ENCODE peak calls at places on chromosome 12, in seven cellular contexts. I is nephron progenitor cell; J is foreskin fibroblast; O is NCI-H1694; R is stimulated activated CD8-positive, alpha-beta memory T cell treated with anti-CD3 and anti-CD28 coated beads, Interleukin-12 subunit alpha, Interleukin-12 subunit beta, amount 100 ng/mL, for 1 hour; C is stimulated activated CD4-positive, alpha-beta T cell treated with anti-CD3 and anti-CD28 coated beads, Interleukin-12 subunit alpha, Interleukin-12 subunit beta, amount 100 ng/mL, for 4 hours; V is neural crest cell. A is an unnamed sample.

GRCh38 chr12:74488134-74488533 is 49.5 kb upstream of the ATXN7L3B start:
- DNase-seq in I (no peak), J (no peak), V (no peak), C (no peak), R (no peak), O (no peak), A (no peak)

GRCh38 chr12:103840881-103841689 is at the start of gene NT5DC3:
- DNase-seq in O (no peak), J (peak; percentile 86), R (peak; percentile 67), C (peak; percentile 80), I (peak; percentile 88), V (peak; percentile 78), A (peak; percentile 90)

GRCh38 chr12:114668151-114668891 is 15.7 kb downstream of the TBX3 start:
- DNase-seq in C (no peak), J (peak; percentile 94), O (no peak), V (peak; percentile 55), I (peak; percentile 78), R (no peak), A (peak; percentile 95)

GRCh38 chr12:57694459-57695019 is 607 bp downstream of the OS9 start:
- DNase-seq in O (peak; percentile 3), J (peak; percentile 1), I (peak; percentile 53), C (no peak), R (no peak), V (no peak), A (peak; percentile 46)

GRCh38 chr12:65449400-65449799 is 170.9 kb downstream of the MSRB3 start:
- DNase-seq in V (no peak), O (no peak), I (no peak), J (no peak), R (no peak), C (no peak), A (no peak)

GRCh38 chr12:63882844-63883243 is 38.3 kb downstream of the SRGAP1 start:
- DNase-seq in C (no peak), I (peak; percentile 47), J (no peak), R (no peak), V (peak; percentile 5), O (peak; percentile 51), A (no peak)

GRCh38 chr12:50252977-50253376 is 30.3 kb downstream of the LIMA1 start:
- DNase-seq in J (no peak), C (no peak), I (no peak), R (no peak), V (no peak), O (no peak), A (no peak)

GRCh38 chr12:59383426-59383822 is 212.4 kb upstream of the SLC16A7 start:
- DNase-seq in V (no peak), C (no peak), I (no peak), O (peak; percentile 93), J (peak; percentile 87), R (no peak), A (no peak)

GRCh38 chr12:1612196-1612595 is 16.8 kb upstream of the WNT5B start:
- DNase-seq in J (no peak), I (no peak), V (no peak), O (no peak), C (no peak), R (no peak), A (no peak)

GRCh38 chr12:79761341-79761740 is 70.6 kb upstream of the PAWR start:
- DNase-seq in R (no peak), C (no peak), V (no peak), J (no peak), O (no peak), I (no peak), A (no peak)

GRCh38 chr12:1904875-1905274 is 13.6 kb downstream of the CACNA2D4 start:
- DNase-seq in O (no peak), R (no peak), J (no peak), I (no peak), V (no peak), C (no peak), A (no peak)